ENCODE peak calls at places on chromosomes 12 and 14, in seven cellular contexts. U is A673, X is thyroid gland, N is SJSA1, A is uterus, M is kidney epithelial cell, K is lung. T is an unnamed sample. For H3K36me3 and H3K27me3, the result is how much of the 10 kb centered on the place peaks cover.

GRCh38 chr12:52043386-52044212 is 7.6 kb upstream of the NR4A1 start:
- DNase-seq in U (no peak), X (peak), N (no peak), A (no peak), M (no peak), K (no peak), T (no peak)

GRCh38 chr14:55869397-55870049 is 248.7 kb upstream of the PELI2 start:
- DNase-seq in U (no peak), X (no peak), N (no peak), A (no peak), M (no peak), K (no peak), T (no peak)

GRCh38 chr12:27535318-27535717 is 11.3 kb downstream of the PPFIBP1 start:
- DNase-seq in U (no peak), X (peak), N (no peak), A (no peak), M (no peak), K (no peak), T (no peak)

GRCh38 chr12:76085159-76085868 is 829 bp upstream of the NAP1L1 start:
- DNase-seq in U (no peak), X (no peak), N (no peak), A (no peak), M (no peak), K (no peak), T (no peak)

GRCh38 chr14:101551729-101552595 is 9.3 kb upstream of the DIO3 start:
- DNase-seq in U (no peak), X (no peak), N (no peak), A (no peak), M (no peak), K (no peak), T (no peak)

GRCh38 chr14:68814376-68815287 is 21.8 kb upstream of the ZFP36L1 start:
- DNase-seq in U (peak), X (peak), N (peak), A (peak), M (peak), K (no peak), T (peak)

GRCh38 chr12:44618960-44619359 is 257.2 kb downstream of the NELL2 start:
- DNase-seq in U (no peak), X (no peak), N (no peak), A (no peak), M (no peak), K (no peak), T (peak)

GRCh38 chr14:24185015-24185414 is 3.6 kb downstream of the IPO4 start:
- DNase-seq in U (no peak), X (no peak), N (no peak), A (no peak), M (no peak), K (no peak), T (no peak)

GRCh38 chr12:47705239-47705570 is 625 bp downstream of the RPAP3 start:
- DNase-seq in U (no peak), X (no peak), N (peak), A (no peak), M (no peak), K (no peak), T (no peak)

GRCh38 chr12:130953783-130954543 is at the start of gene ADGRD1:
- DNase-seq in U (no peak), X (peak), N (no peak), A (peak), M (no peak), K (peak), T (no peak)

GRCh38 chr12:23525450-23526072 is 423.9 kb downstream of the SOX5 start:
- DNase-seq in U (no peak), X (no peak), N (no peak), A (no peak), M (no peak), K (no peak), T (no peak)

GRCh38 chr14:60590907-60591510 is 58.3 kb downstream of the SIX1 start:
- DNase-seq in U (peak), X (no peak), N (no peak), A (no peak), M (no peak), K (no peak), T (peak)

GRCh38 chr14:68379510-68380303 is 413.2 kb downstream of the ZFP36L1 start:
- DNase-seq in U (no peak), X (no peak), N (peak), A (no peak), M (no peak), K (no peak), T (no peak)

GRCh38 chr12:55720071-55720564 is at the start of gene RDH5:
- DNase-seq in U (no peak), X (no peak), N (no peak), A (peak), M (no peak), K (no peak), T (no peak)

GRCh38 chr12:27434673-27435565 is 11.6 kb upstream of the SMCO2 start:
- DNase-seq in U (peak), X (no peak), N (peak), A (no peak), M (no peak), K (no peak), T (peak)

GRCh38 chr12:124422570-124423523 is 128.0 kb downstream of the RFLNA start:
- DNase-seq in U (peak), X (peak), N (peak), A (peak), M (peak), K (peak), T (peak)

GRCh38 chr12:124423683-124424515 is 129.0 kb downstream of the RFLNA start:
- DNase-seq in U (no peak), X (no peak), N (no peak), A (no peak), M (no peak), K (no peak), T (no peak)

GRCh38 chr12:124420972-124421674 is 126.2 kb downstream of the RFLNA start:
- DNase-seq in U (no peak), X (no peak), N (no peak), A (no peak), M (no peak), K (no peak), T (no peak)

GRCh38 chr12:124420041-124420765 is 125.3 kb downstream of the RFLNA start:
- DNase-seq in U (no peak), X (no peak), N (no peak), A (no peak), M (no peak), K (no peak), T (no peak)

GRCh38 chr12:124422142-124422569 is 127.3 kb downstream of the RFLNA start:
- DNase-seq in U (no peak), X (peak), N (no peak), A (peak), M (no peak), K (peak), T (peak)
- H3K36me3 ChIP-seq in U (half or more), X (under half), N (half or more), A (under half), M (under half), K (under half), T (under half)

GRCh38 chr12:53160673-53161072 is 19.8 kb upstream of the ZNF740 start:
- DNase-seq in U (no peak), X (no peak), N (no peak), A (no peak), M (no peak), K (no peak), T (peak)

GRCh38 chr12:53161119-53161911 is 19.2 kb upstream of the ZNF740 start:
- DNase-seq in U (no peak), X (no peak), N (no peak), A (no peak), M (no peak), K (no peak), T (no peak)

GRCh38 chr12:53160000-53160399 is 20.5 kb upstream of the ZNF740 start:
- DNase-seq in U (no peak), X (no peak), N (no peak), A (no peak), M (no peak), K (no peak), T (peak)

GRCh38 chr12:53159195-53159834 is 21.2 kb upstream of the ZNF740 start:
- DNase-seq in U (peak), X (peak), N (peak), A (peak), M (no peak), K (peak), T (peak)
- H3K4me3 ChIP-seq in U (no peak), X (no peak), N (no peak), A (no peak), M (no peak), K (no peak), T (peak)

DNA sequence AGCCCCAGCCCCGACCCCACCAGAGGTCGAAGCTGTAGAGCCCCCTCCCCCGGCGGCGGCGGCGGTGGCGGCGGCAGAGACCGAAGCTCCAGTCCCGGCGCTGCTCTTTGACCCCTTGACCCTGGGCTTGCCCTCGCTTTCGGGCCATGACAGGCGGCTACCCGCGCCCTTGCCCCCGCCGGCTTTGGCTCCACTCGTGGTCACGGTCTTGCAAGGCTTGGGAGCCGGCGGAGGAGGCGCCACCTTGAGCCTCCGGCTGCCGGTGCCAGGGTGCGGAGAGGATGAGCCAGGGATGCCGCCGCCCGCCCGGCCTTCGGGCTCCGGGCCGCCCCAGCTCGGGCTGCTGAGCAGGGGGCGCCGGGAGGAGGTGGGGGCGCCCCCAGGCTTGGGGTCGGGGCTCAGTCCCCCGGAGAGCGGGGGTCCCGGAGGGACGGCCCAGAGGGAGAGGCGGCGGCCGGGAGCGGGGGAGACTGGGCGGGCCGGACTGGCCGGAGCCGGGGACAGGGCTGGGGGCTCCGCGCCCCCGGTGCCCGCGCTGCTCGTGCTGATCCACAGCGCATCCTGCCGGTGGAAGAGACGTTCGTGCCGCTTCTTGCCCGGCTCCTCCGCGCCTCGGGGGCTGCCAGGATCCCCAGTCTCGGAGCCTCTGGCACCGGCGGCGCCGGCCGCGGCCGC is 938 bp downstream of the AGAP2 start:
- DNase-seq in U (peak), X (no peak), N (peak), A (no peak), M (no peak), K (no peak), T (peak)
- H3K27me3 ChIP-seq in U (under half), X (under half), N (half or more), A (under half), M (half or more), K (under half), T (half or more)

GRCh38 chr12:121750507-121750955 is 38.0 kb downstream of the TMEM120B start:
- DNase-seq in U (no peak), X (no peak), N (no peak), A (no peak), M (no peak), K (no peak), T (no peak)
- H3K36me3 ChIP-seq in U (under half), X (under half), N (under half), A (under half), M (under half), K (under half), T (under half)

DNA sequence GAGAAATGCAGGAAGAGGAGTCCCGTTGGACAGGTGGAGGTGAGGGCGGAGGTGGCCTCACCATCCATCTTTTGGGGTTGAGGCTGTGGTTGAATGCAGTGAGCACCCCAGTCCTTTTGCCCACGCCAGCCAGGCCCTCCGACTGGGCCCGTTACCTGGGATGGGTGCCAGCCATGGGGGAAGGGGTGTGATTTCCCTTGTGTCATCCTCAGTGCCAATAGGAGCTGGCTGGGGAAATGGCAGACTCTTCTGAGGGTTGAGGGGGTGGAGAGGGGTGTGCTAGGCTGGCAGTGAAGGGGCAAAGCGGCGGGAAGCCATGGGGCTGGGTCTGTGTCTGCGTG is 9.6 kb downstream of the KCNH3 start:
- DNase-seq in U (peak), X (no peak), N (no peak), A (no peak), M (no peak), K (no peak), T (no peak)
- H3K4me3 ChIP-seq in U (peak), X (no peak), N (no peak), A (peak), M (no peak), K (no peak), T (peak)

T was measured in H7.